ENCODE peak calls at places on chromosomes 1 and 21, in eight cellular contexts. O is GM10248; S is CD8-positive, alpha-beta T cell; E is K562; Q is sigmoid colon; U is kidney epithelial cell; A is endothelial cell; Z is cardiac muscle cell. D is an unnamed sample.

GRCh38 chr1:110196917-110197782 is 13.0 kb upstream of the KCNC4 start:
- DNase-seq in E (peak; percentile 93), O (peak; percentile 88), A (peak; percentile 61), Q (no peak), U (no peak), S (peak; percentile 61), Z (peak; percentile 60), D (peak; percentile 95)

GRCh38 chr1:10916311-10916710 is 96.1 kb upstream of the TARDBP start:
- DNase-seq in U (no peak), S (no peak), E (no peak), O (no peak), A (no peak), Q (no peak), Z (no peak), D (no peak)

GRCh38 chr1:205791568-205792180 is 16.4 kb upstream of the RAB29 start:
- DNase-seq in O (peak; percentile 77), S (peak; percentile 65), Q (no peak), A (peak; percentile 72), E (peak; percentile 73), Z (peak; percentile 70), U (no peak), D (peak; percentile 83)

GRCh38 chr1:32878637-32879041 is 7.7 kb upstream of the HPCA start:
- DNase-seq in Q (no peak), S (no peak), E (no peak), O (no peak), Z (no peak), A (no peak), U (no peak), D (no peak)

GRCh38 chr1:197463142-197463541 is 195.1 kb downstream of the CRB1 start:
- DNase-seq in A (no peak), O (no peak), E (no peak), Q (no peak), S (no peak), U (no peak), Z (no peak), D (no peak)

GRCh38 chr1:225424562-225425210 is 3.2 kb downstream of the LBR start:
- DNase-seq in O (no peak), Z (peak; percentile 17), A (no peak), U (peak; percentile 47), E (no peak), Q (no peak), S (no peak), D (no peak)

GRCh38 chr1:26409191-26409751 is 1.3 kb upstream of the LIN28A start:
- DNase-seq in E (peak; percentile 28), O (no peak), U (no peak), Q (no peak), A (peak; percentile 73), S (no peak), Z (peak; percentile 85), D (no peak)

GRCh38 chr1:242847390-242847993 is 323.0 kb upstream of the PLD5 start:
- DNase-seq in A (peak; percentile 10), E (no peak), U (no peak), O (no peak), S (no peak), Z (peak; percentile 73), Q (no peak), D (no peak)

GRCh38 chr1:998905-999796 is 746 bp downstream of the HES4 start:
- DNase-seq in Q (peak; percentile 78), O (no peak), Z (peak; percentile 70), S (peak; percentile 57), E (peak; percentile 68), A (peak; percentile 39), U (no peak), D (no peak)

DNA sequence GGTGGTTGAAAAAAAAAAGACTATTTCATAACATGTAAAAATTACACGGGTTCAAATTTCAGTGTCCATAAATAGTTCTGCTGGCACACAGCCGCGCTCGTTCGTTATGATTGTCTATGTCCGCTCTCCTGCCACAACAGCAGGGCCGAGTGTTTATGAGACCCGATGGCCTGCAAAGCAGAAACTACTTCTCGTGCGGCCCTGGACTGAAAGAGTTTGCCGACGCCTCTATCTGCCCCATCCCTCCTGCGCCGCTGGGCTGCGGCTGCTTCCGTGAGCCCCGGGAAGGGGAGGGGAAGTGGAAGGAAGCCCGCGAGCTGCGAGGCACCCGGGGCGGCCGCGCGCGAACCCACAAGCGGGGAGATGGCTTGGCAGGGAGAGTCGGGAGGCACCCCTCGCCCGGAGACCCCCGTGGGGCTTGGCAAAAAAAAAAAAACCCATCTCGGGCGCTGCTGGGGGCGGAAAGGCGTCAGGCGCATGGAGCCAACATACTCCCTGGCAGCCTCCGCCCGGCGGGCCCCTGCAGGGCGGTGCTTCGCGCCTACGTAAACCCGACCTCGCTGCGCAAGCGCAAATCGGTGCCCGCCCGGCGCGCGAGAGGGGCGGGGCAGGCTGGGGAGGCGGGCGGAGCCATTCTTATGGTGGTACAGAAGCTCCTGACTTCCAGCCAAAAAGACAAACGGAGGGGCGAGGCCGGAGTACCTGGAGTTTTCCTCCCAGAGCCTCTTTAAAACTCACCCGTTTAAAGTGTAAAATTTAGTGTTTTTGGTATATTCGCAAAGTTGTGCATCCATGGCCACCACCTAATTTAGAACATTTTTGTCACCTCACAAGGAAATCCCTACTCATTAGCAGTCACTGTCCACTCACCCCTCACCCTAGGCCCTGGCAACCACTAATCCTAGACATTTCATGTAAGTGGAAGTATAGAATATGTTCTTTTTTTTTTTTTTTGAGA is 8.3 kb downstream of the SLC27A3 start:
- DNase-seq in O (peak; percentile 97), Z (peak; percentile 92), U (no peak), S (peak; percentile 91), A (peak; percentile 92), E (peak; percentile 96), Q (peak; percentile 95), D (peak; percentile 99)
- TF ChIP-seq CTCF in O (no peak), Z (no peak), U (no peak), S (no peak), A (no peak), E (no peak), Q (peak; percentile 32), D (no peak)

GRCh38 chr21:44013380-44014088 is 1.4 kb downstream of the TRAPPC10 start:
- DNase-seq in S (peak; percentile 40), U (no peak), O (peak; percentile 48), Z (no peak), E (no peak), Q (no peak), A (peak; percentile 20), D (no peak)

GRCh38 chr21:44011774-44012473 is at the start of gene TRAPPC10:
- DNase-seq in U (no peak), Q (peak; percentile 92), A (peak; percentile 66), E (peak; percentile 89), S (peak; percentile 70), Z (peak; percentile 89), O (peak; percentile 90), D (peak; percentile 62)

GRCh38 chr21:44011123-44011773 is 861 bp upstream of the TRAPPC10 start:
- DNase-seq in Q (no peak), A (no peak), O (no peak), Z (no peak), S (no peak), U (no peak), E (no peak), D (no peak)

GRCh38 chr21:44010429-44010828 is 1.7 kb upstream of the TRAPPC10 start:
- DNase-seq in U (no peak), O (no peak), A (no peak), S (no peak), Q (no peak), E (peak; percentile 43), Z (no peak), D (no peak)

DNA sequence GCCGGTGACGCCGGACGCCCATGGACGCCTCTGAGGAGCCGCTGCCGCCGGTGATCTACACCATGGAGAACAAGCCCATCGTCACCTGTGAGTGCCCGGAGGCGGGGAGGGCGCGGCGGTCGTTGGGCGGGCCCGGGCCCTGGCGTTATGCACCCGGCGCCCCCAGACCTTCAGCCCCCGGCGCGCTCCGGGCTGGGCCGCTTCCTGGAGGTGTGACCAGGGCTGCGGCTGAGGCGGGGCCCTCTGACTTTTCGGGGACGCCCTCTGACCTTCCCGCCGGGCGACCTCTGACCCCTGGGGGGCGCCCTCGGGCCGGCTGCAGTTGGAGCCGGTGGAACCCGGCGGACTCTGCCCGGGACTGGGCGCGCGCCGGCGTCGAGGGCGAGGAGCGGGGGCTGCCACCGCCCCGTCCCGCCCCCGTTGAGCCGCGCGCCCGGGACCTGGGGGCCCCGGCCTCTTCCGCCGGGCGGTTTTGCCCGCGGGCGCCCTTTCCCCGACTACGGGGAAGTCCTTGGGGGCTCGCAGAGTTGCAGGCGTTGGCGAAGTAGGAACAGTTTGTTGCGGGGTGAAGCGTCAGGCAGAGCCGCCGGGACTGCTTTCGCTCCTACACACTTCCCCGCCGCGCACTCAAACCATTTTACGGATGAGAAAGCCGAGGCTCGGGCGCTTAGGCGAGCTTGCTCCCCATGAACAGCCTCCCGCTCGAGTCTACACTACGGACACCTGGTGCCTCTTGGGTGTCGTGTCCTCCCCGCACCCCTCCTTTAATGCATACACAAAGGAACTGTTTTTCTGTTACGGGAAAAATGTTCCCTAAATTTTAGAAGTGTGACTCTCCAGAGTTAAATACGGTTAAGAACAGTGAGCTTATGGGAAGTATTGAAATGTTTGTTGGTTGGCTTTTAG is 618 bp downstream of the TRAPPC10 start:
- DNase-seq in A (peak; percentile 81), U (no peak), Z (peak; percentile 70), S (peak; percentile 79), E (peak; percentile 95), O (peak; percentile 91), Q (peak; percentile 74), D (no peak)
- TF ChIP-seq CTCF in A (peak; percentile 71), U (no peak), Z (no peak), S (no peak), E (peak; percentile 82), O (peak; percentile 78), Q (no peak), D (peak; percentile 24)

GRCh38 chr21:28943631-28944030 is 49.0 kb downstream of the LTN1 start:
- DNase-seq in E (no peak), U (peak; percentile 16), S (no peak), Z (no peak), Q (no peak), O (no peak), A (no peak), D (no peak)
- TF ChIP-seq CTCF in E (no peak), U (no peak), S (no peak), Z (no peak), Q (no peak), O (no peak), A (no peak), D (no peak)

GRCh38 chr21:44616591-44616926 is 4.7 kb downstream of the KRTAP10-8 start:
- DNase-seq in Q (no peak), E (no peak), A (no peak), O (no peak), S (no peak), Z (no peak), U (no peak), D (no peak)

GRCh38 chr21:44618909-44619308 is 7.0 kb downstream of the KRTAP10-8 start:
- DNase-seq in E (no peak), A (no peak), O (no peak), Z (no peak), U (no peak), S (peak; percentile 78), Q (no peak), D (no peak)

GRCh38 chr21:44617071-44617501 is 5.2 kb downstream of the KRTAP10-8 start:
- DNase-seq in S (no peak), Z (no peak), A (no peak), Q (peak; percentile 55), O (no peak), U (no peak), E (no peak), D (no peak)

GRCh38 chr21:44619886-44620285 is 7.0 kb upstream of the KRTAP10-9 start:
- DNase-seq in E (no peak), Z (no peak), Q (no peak), A (no peak), O (no peak), U (no peak), S (no peak), D (no peak)

DNA sequence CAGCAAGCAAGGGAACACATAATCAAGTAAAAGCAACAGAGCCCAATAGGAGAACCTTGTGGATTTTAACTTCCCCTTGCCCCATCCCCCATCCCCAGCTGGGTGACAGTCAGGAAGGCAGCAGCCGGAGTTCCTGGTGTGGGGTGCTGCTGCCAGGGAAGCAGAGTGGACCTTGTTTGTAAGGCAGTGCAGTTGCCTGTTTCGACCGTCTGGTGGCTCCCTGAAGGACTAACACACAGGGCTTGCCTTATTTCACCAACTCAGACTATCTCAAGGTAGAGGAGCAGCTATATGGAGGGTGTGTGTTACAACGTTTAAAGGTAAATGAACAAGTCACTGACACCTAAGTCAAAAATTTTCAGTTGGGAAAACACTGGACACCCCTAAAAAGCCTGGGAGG is 6.6 kb downstream of the KRTAP10-8 start:
- DNase-seq in Q (peak; percentile 66), O (no peak), Z (no peak), A (no peak), S (no peak), E (no peak), U (no peak), D (no peak)
- TF ChIP-seq CTCF in Q (no peak), O (no peak), Z (no peak), A (no peak), S (no peak), E (no peak), U (no peak), D (peak; percentile 8)

D was measured in D721Med.